ENCODE peak calls at places on chromosomes 2 and 18, in seven cellular contexts. C is stomach; I is transverse colon; M is mucosa of descending colon; J is left ventricle myocardium inferior; H is neuronal stem cell; V is CD4-positive, alpha-beta T cell. S is an unnamed sample. For H3K9me3, the result is how much of the 10 kb centered on the place peaks cover.

GRCh38 chr2:54560146-54560881 is 104.2 kb downstream of the SPTBN1 start:
- DNase-seq in C (no peak), I (peak), M (peak), J (no peak), H (no peak), V (peak), S (peak)

GRCh38 chr2:44822174-44822573 is 119.3 kb upstream of the SIX3 start:
- DNase-seq in C (no peak), I (no peak), M (no peak), J (no peak), H (no peak), V (no peak), S (no peak)

GRCh38 chr18:12820526-12820925 is 63.5 kb downstream of the PTPN2 start:
- DNase-seq in C (no peak), I (no peak), M (no peak), J (no peak), H (no peak), V (no peak), S (no peak)

GRCh38 chr2:220043155-220043992 is 415.9 kb downstream of the SLC4A3 start:
- DNase-seq in C (no peak), I (no peak), M (no peak), J (no peak), H (no peak), V (no peak), S (no peak)

GRCh38 chr2:26612522-26613240 is 28.5 kb downstream of the CIB4 start:
- DNase-seq in C (no peak), I (peak), M (peak), J (peak), H (no peak), V (no peak), S (peak)

GRCh38 chr2:119049968-119050657 is 108.1 kb downstream of the MARCO start:
- DNase-seq in C (no peak), I (no peak), M (no peak), J (no peak), H (no peak), V (no peak), S (no peak)

GRCh38 chr2:202609381-202610145 is 25.2 kb upstream of the FAM117B start:
- DNase-seq in C (no peak), I (peak), M (no peak), J (no peak), H (no peak), V (no peak), S (no peak)

GRCh38 chr2:230691005-230691647 is 21.5 kb upstream of the CAB39 start:
- DNase-seq in C (no peak), I (no peak), M (no peak), J (no peak), H (no peak), V (no peak), S (no peak)

GRCh38 chr2:40360652-40361051 is 91.2 kb downstream of the SLC8A1 start:
- DNase-seq in C (no peak), I (no peak), M (no peak), J (no peak), H (no peak), V (no peak), S (peak)

GRCh38 chr18:59846814-59847490 is 52.8 kb upstream of the PMAIP1 start:
- DNase-seq in C (peak), I (peak), M (peak), J (no peak), H (no peak), V (no peak), S (no peak)

GRCh38 chr18:70377317-70377799 is 88.5 kb downstream of the SOCS6 start:
- DNase-seq in C (no peak), I (no peak), M (peak), J (no peak), H (no peak), V (no peak), S (no peak)

GRCh38 chr18:48834421-48835011 is 116.2 kb downstream of the SMAD7 start:
- DNase-seq in C (peak), I (peak), M (peak), J (peak), H (no peak), V (peak), S (peak)

GRCh38 chr2:86393521-86394490 is 47.4 kb upstream of the KDM3A start:
- DNase-seq in C (peak), I (peak), M (no peak), J (peak), H (no peak), V (no peak), S (peak)

GRCh38 chr2:119011162-119011909 is 69.3 kb downstream of the MARCO start:
- DNase-seq in C (peak), I (peak), M (peak), J (peak), H (peak), V (no peak), S (peak)

GRCh38 chr2:176553685-176554106 is 284.5 kb downstream of the MTX2 start:
- DNase-seq in C (peak), I (peak), M (peak), J (peak), H (no peak), V (peak), S (peak)

GRCh38 chr2:39142904-39143617 is 22.2 kb upstream of the SOS1 start:
- DNase-seq in C (no peak), I (no peak), M (no peak), J (no peak), H (no peak), V (no peak), S (no peak)

GRCh38 chr2:33215299-33215698 is 261.1 kb upstream of the RASGRP3 start:
- DNase-seq in C (no peak), I (no peak), M (no peak), J (peak), H (no peak), V (no peak), S (no peak)

GRCh38 chr2:185738679-185739472 is at the start of gene FSIP2:
- DNase-seq in C (peak), I (peak), M (peak), J (peak), H (peak), V (no peak), S (peak)

GRCh38 chr2:236177604-236177966 is 9.4 kb upstream of the GBX2 start:
- DNase-seq in C (no peak), I (peak), M (peak), J (peak), H (peak), V (no peak), S (peak)

GRCh38 chr2:217989221-217989948 is 13.4 kb downstream of the TNS1 start:
- DNase-seq in C (no peak), I (no peak), M (peak), J (peak), H (no peak), V (no peak), S (peak)

GRCh38 chr2:21019678-21020021 is 24.2 kb downstream of the APOB start:
- DNase-seq in C (no peak), I (no peak), M (no peak), J (no peak), H (no peak), V (no peak), S (no peak)

GRCh38 chr2:36433311-36434217 is 78.0 kb downstream of the CRIM1 start:
- DNase-seq in C (no peak), I (peak), M (peak), J (peak), H (no peak), V (no peak), S (peak)

GRCh38 chr2:54704688-54705605 is 18.5 kb upstream of the EML6 start:
- DNase-seq in C (no peak), I (no peak), M (no peak), J (no peak), H (no peak), V (no peak), S (peak)

GRCh38 chr2:43579275-43579981 is 16.4 kb downstream of the THADA start:
- DNase-seq in C (no peak), I (no peak), M (no peak), J (no peak), H (no peak), V (no peak), S (no peak)

GRCh38 chr2:208254118-208254870 is 577 bp downstream of the IDH1 start:
- DNase-seq in C (peak), I (peak), M (peak), J (peak), H (peak), V (peak), S (peak)

GRCh38 chr2:11494310-11494709 is 28.3 kb upstream of the E2F6 start:
- DNase-seq in C (no peak), I (no peak), M (no peak), J (no peak), H (no peak), V (no peak), S (no peak)

GRCh38 chr2:150127271-150127990 is 360.0 kb downstream of the RND3 start:
- DNase-seq in C (no peak), I (no peak), M (no peak), J (no peak), H (no peak), V (no peak), S (no peak)

GRCh38 chr2:74843371-74844298 is 9.7 kb downstream of the HK2 start:
- DNase-seq in C (no peak), I (peak), M (no peak), J (no peak), H (no peak), V (no peak), S (no peak)

GRCh38 chr18:10197097-10197496 is 257.3 kb upstream of the APCDD1 start:
- DNase-seq in C (no peak), I (no peak), M (peak), J (peak), H (no peak), V (no peak), S (peak)

GRCh38 chr18:74412106-74412880 is 44.8 kb downstream of the DIPK1C start:
- DNase-seq in C (no peak), I (no peak), M (no peak), J (no peak), H (peak), V (no peak), S (no peak)

GRCh38 chr2:186664644-186665043 is 29.2 kb upstream of the FAM171B start:
- DNase-seq in C (no peak), I (no peak), M (no peak), J (no peak), H (no peak), V (no peak), S (no peak)

GRCh38 chr2:72892506-72893173 is 5.4 kb downstream of the SPR start:
- DNase-seq in C (peak), I (peak), M (peak), J (peak), H (no peak), V (no peak), S (peak)

GRCh38 chr2:236366049-236366387 is 101.8 kb upstream of the ASB18 start:
- DNase-seq in C (no peak), I (no peak), M (no peak), J (no peak), H (no peak), V (no peak), S (no peak)

GRCh38 chr2:33091541-33092123 is 144.9 kb downstream of the LTBP1 start:
- DNase-seq in C (no peak), I (no peak), M (no peak), J (no peak), H (no peak), V (no peak), S (no peak)

GRCh38 chr2:197359859-197360258 is 49.3 kb upstream of the ANKRD44 start:
- DNase-seq in C (no peak), I (no peak), M (no peak), J (no peak), H (no peak), V (no peak), S (no peak)

DNA sequence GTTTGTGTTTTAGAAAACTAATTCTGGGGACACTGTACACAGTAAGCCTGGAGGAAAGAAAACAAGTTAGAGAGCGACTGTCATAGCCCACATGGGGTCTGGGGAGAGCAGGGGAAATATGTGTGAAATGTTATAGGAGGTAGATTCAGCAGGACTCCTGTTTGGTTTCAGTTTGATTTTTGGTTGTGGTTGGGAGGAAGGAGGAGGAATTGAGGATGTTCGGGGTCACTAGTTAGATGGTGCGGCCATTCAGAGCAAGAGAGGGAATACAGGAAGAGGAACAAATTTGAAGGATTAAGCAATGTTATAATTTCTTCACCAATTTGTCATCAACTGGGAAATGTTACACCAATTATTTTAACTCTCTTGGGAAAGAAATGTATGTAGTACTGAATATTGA is 25.1 kb downstream of the TTC39C start:
- DNase-seq in C (no peak), I (no peak), M (no peak), J (no peak), H (no peak), V (no peak), S (no peak)
- H3K9me3 ChIP-seq in C (under half), I (under half), M (under half), J (under half), H (under half), V (under half), S (under half)

GRCh38 chr18:35244671-35245070 is 3.8 kb downstream of the ZNF397 start:
- DNase-seq in C (no peak), I (no peak), M (no peak), J (no peak), H (no peak), V (no peak), S (no peak)
- H3K9me3 ChIP-seq in C (under half), I (under half), M (under half), J (under half), H (under half), V (under half), S (under half)

GRCh38 chr18:907880-908512 is 3.3 kb downstream of the ADCYAP1 start:
- DNase-seq in C (no peak), I (no peak), M (no peak), J (no peak), H (no peak), V (no peak), S (no peak)

GRCh38 chr18:905948-906415 is 1.3 kb downstream of the ADCYAP1 start:
- DNase-seq in C (no peak), I (no peak), M (no peak), J (no peak), H (no peak), V (no peak), S (no peak)

GRCh38 chr18:906416-907170 is 1.9 kb downstream of the ADCYAP1 start:
- DNase-seq in C (no peak), I (no peak), M (no peak), J (no peak), H (no peak), V (no peak), S (no peak)

GRCh38 chr18:908631-909621 is 4.3 kb downstream of the ADCYAP1 start:
- DNase-seq in C (no peak), I (no peak), M (no peak), J (no peak), H (no peak), V (no peak), S (no peak)

DNA sequence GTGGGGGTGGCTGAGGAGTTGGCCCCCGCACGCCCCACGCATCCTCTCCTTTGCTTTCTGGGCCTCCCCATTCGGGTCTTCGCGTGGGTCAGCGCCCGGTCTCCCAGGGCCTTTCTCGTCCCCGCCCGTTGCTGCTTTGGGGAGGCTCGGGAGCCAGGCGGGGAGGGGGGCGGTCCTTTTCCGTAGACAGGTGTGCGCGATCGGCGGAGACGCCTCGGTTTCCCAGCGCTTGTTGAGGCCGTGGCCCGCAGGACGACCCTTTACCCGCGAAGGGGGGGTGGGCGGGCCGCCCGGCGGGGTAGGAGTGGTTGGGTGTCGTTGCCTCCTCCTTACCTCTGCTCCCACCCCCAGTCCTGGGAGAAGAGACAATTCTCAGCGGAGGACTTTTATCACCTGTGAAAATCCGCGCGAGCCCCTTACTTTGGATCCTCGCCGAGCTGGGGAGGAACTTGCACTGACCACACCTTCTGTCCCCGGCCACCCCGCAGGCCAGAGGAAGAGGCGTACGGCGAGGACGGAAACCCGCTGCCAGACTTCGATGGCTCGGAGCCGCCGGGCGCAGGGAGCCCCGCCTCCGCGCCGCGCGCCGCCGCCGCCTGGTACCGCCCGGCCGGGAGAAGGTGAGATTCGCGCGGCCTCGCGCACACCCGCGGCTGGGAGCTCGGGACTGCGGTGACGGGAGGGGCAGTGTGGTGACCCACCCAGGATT is 2.7 kb downstream of the ADCYAP1 start:
- DNase-seq in C (no peak), I (no peak), M (no peak), J (no peak), H (no peak), V (no peak), S (no peak)
- H3K9me3 ChIP-seq in C (under half), I (under half), M (under half), J (under half), H (under half), V (under half), S (under half)

DNA sequence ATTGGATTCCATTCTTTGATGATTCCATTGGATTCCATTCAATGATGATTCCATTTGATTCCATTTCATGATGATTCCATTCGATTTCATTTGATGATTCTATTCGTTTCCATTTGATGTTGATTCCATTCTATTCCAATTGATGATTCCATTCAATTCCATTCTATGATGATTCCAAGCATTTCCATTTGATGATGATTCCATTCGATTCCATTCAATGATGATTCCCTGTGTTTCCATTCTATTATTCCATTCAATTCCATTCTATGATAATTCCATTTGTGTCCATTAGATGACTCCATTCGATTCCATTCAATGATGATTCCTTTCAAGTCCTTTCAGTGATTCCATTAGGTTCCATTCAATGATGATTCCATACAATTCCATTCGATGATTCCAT is 1090.5 kb downstream of the RPIA start:
- DNase-seq in C (no peak), I (no peak), M (no peak), J (no peak), H (no peak), V (no peak), S (no peak)
- H3K9me3 ChIP-seq in C (half or more), I (under half), M (half or more), J (half or more), H (under half), V (half or more), S (under half)

GRCh38 chr18:78603584-78603983 is 376.0 kb upstream of the SALL3 start:
- DNase-seq in C (no peak), I (no peak), M (no peak), J (no peak), H (no peak), V (no peak), S (no peak)

GRCh38 chr18:78601923-78602322 is 377.7 kb upstream of the SALL3 start:
- DNase-seq in C (no peak), I (no peak), M (no peak), J (no peak), H (no peak), V (no peak), S (no peak)

GRCh38 chr18:78602430-78602829 is 377.2 kb upstream of the SALL3 start:
- DNase-seq in C (no peak), I (no peak), M (no peak), J (no peak), H (no peak), V (no peak), S (no peak)

GRCh38 chr18:78603102-78603501 is 376.5 kb upstream of the SALL3 start:
- DNase-seq in C (no peak), I (no peak), M (no peak), J (no peak), H (no peak), V (no peak), S (no peak)

DNA sequence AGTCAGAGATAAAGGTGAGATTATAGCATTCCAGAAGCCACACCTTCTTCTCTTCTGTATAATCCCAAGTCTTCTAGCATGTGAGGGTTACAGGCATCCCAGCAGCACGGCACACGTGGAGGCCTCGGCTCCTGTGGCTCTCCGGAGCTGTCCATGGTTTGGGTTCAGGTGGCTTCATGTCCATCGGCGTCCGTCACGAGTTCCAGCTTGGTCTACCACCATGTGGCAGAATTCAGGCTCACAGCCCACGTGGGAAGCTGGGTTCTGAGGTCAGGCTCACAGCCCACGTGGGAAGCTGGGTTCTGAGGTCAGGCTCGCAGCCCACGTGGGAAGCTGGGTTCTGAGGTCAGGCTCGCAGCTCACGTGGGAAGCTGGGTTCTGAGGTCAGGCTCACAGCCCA is 378.3 kb upstream of the SALL3 start:
- DNase-seq in C (no peak), I (no peak), M (no peak), J (no peak), H (no peak), V (no peak), S (no peak)
- H3K9me3 ChIP-seq in C (under half), I (under half), M (under half), J (under half), H (under half), V (under half), S (under half)

DNA sequence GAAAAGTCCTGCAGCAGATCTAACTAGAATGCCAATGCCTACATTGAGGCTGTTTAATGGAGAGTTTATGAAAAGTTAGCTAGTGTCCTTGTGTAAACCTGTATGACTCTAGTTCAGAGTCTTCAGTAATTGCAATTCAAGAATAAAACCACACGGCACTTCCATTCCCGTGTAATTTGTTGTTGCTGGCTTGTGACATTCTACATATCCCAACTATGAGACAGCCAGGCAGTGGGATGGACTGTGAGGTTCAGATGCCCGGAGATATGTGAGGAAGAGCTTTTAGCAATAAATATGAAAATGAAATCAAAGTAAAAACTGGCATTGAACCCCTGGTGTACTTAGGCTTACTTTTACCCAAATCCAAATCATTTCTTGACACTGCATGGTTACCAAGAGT is 263.4 kb downstream of the NEDD4L start:
- DNase-seq in C (no peak), I (no peak), M (no peak), J (no peak), H (no peak), V (no peak), S (no peak)
- H3K9me3 ChIP-seq in C (under half), I (under half), M (under half), J (under half), H (under half), V (under half), S (under half)